ENCODE peak calls at places on chromosomes 13 and 19, in eight cellular contexts. One of them, this sample, is unnamed.

GRCh38 chr13:35474551-35474950 is 1.9 kb downstream of the MAB21L1 start:
- DNase-seq in stimulated activated CD4-positive, alpha-beta T cell treated with anti-CD3 and anti-CD28 coated beads, Interleukin-1b, Interleukin-23, amount 100 ng/mL, for 24 hours: no peak
- DNase-seq in germinal center: no peak
- DNase-seq in iris pigment epithelial cell: no peak
- DNase-seq in osteoblast: peak; percentile 81
- DNase-seq in psoas muscle: no peak
- DNase-seq in hippocampal formation: no peak
- DNase-seq in stimulated activated CD8-positive, alpha-beta memory T cell treated with anti-CD3 and anti-CD28 coated beads, Interleukin-4, amount 100 ng/mL, for 24 hours: no peak
- DNase-seq in this sample: no peak

GRCh38 chr19:41934849-41935374 is 6.7 kb upstream of the ERFL start:
- DNase-seq in stimulated activated CD4-positive, alpha-beta T cell treated with anti-CD3 and anti-CD28 coated beads, Interleukin-1b, Interleukin-23, amount 100 ng/mL, for 24 hours: peak; percentile 68
- DNase-seq in germinal center: peak; percentile 79
- DNase-seq in iris pigment epithelial cell: peak; percentile 42
- DNase-seq in osteoblast: peak; percentile 98
- DNase-seq in psoas muscle: peak; percentile 75
- DNase-seq in hippocampal formation: peak; percentile 3
- DNase-seq in stimulated activated CD8-positive, alpha-beta memory T cell treated with anti-CD3 and anti-CD28 coated beads, Interleukin-4, amount 100 ng/mL, for 24 hours: peak; percentile 62
- DNase-seq in this sample: peak; percentile 58

GRCh38 chr19:45470147-45471081 is 2.6 kb downstream of the FOSB start:
- DNase-seq in stimulated activated CD4-positive, alpha-beta T cell treated with anti-CD3 and anti-CD28 coated beads, Interleukin-1b, Interleukin-23, amount 100 ng/mL, for 24 hours: no peak
- DNase-seq in germinal center: peak; percentile 39
- DNase-seq in iris pigment epithelial cell: peak; percentile 50
- DNase-seq in osteoblast: peak; percentile 93
- DNase-seq in psoas muscle: peak; percentile 63
- DNase-seq in hippocampal formation: no peak
- DNase-seq in stimulated activated CD8-positive, alpha-beta memory T cell treated with anti-CD3 and anti-CD28 coated beads, Interleukin-4, amount 100 ng/mL, for 24 hours: no peak
- DNase-seq in this sample: peak; percentile 72

GRCh38 chr13:29730253-29730652 is 120.2 kb downstream of the UBL3 start:
- DNase-seq in stimulated activated CD4-positive, alpha-beta T cell treated with anti-CD3 and anti-CD28 coated beads, Interleukin-1b, Interleukin-23, amount 100 ng/mL, for 24 hours: no peak
- DNase-seq in germinal center: no peak
- DNase-seq in iris pigment epithelial cell: no peak
- DNase-seq in osteoblast: no peak
- DNase-seq in psoas muscle: no peak
- DNase-seq in hippocampal formation: no peak
- DNase-seq in stimulated activated CD8-positive, alpha-beta memory T cell treated with anti-CD3 and anti-CD28 coated beads, Interleukin-4, amount 100 ng/mL, for 24 hours: no peak
- DNase-seq in this sample: no peak

GRCh38 chr19:15091918-15092753 is 10.1 kb downstream of the OR1I1 start:
- DNase-seq in stimulated activated CD4-positive, alpha-beta T cell treated with anti-CD3 and anti-CD28 coated beads, Interleukin-1b, Interleukin-23, amount 100 ng/mL, for 24 hours: peak; percentile 36
- DNase-seq in germinal center: no peak
- DNase-seq in iris pigment epithelial cell: peak; percentile 45
- DNase-seq in osteoblast: peak; percentile 69
- DNase-seq in psoas muscle: no peak
- DNase-seq in hippocampal formation: peak; percentile 3
- DNase-seq in stimulated activated CD8-positive, alpha-beta memory T cell treated with anti-CD3 and anti-CD28 coated beads, Interleukin-4, amount 100 ng/mL, for 24 hours: no peak
- DNase-seq in this sample: peak; percentile 84

GRCh38 chr13:96996097-96996496 is 1.8 kb upstream of the OXGR1 start:
- DNase-seq in stimulated activated CD4-positive, alpha-beta T cell treated with anti-CD3 and anti-CD28 coated beads, Interleukin-1b, Interleukin-23, amount 100 ng/mL, for 24 hours: no peak
- DNase-seq in germinal center: no peak
- DNase-seq in iris pigment epithelial cell: no peak
- DNase-seq in osteoblast: no peak
- DNase-seq in psoas muscle: no peak
- DNase-seq in hippocampal formation: no peak
- DNase-seq in stimulated activated CD8-positive, alpha-beta memory T cell treated with anti-CD3 and anti-CD28 coated beads, Interleukin-4, amount 100 ng/mL, for 24 hours: no peak
- DNase-seq in this sample: no peak

GRCh38 chr13:49791214-49791752 is 1.2 kb downstream of the KPNA3 start:
- DNase-seq in stimulated activated CD4-positive, alpha-beta T cell treated with anti-CD3 and anti-CD28 coated beads, Interleukin-1b, Interleukin-23, amount 100 ng/mL, for 24 hours: no peak
- DNase-seq in germinal center: peak; percentile 12
- DNase-seq in iris pigment epithelial cell: peak; percentile 43
- DNase-seq in osteoblast: no peak
- DNase-seq in psoas muscle: no peak
- DNase-seq in hippocampal formation: peak; percentile 33
- DNase-seq in stimulated activated CD8-positive, alpha-beta memory T cell treated with anti-CD3 and anti-CD28 coated beads, Interleukin-4, amount 100 ng/mL, for 24 hours: no peak
- DNase-seq in this sample: peak; percentile 41

GRCh38 chr19:51448011-51448744 is 10.1 kb downstream of the SIGLEC8 start:
- DNase-seq in stimulated activated CD4-positive, alpha-beta T cell treated with anti-CD3 and anti-CD28 coated beads, Interleukin-1b, Interleukin-23, amount 100 ng/mL, for 24 hours: no peak
- DNase-seq in germinal center: no peak
- DNase-seq in iris pigment epithelial cell: no peak
- DNase-seq in osteoblast: no peak
- DNase-seq in psoas muscle: no peak
- DNase-seq in hippocampal formation: no peak
- DNase-seq in stimulated activated CD8-positive, alpha-beta memory T cell treated with anti-CD3 and anti-CD28 coated beads, Interleukin-4, amount 100 ng/mL, for 24 hours: peak; percentile 53
- DNase-seq in this sample: no peak

GRCh38 chr19:47716270-47716937 is 3.2 kb downstream of the EHD2 start:
- DNase-seq in stimulated activated CD4-positive, alpha-beta T cell treated with anti-CD3 and anti-CD28 coated beads, Interleukin-1b, Interleukin-23, amount 100 ng/mL, for 24 hours: no peak
- DNase-seq in germinal center: no peak
- DNase-seq in iris pigment epithelial cell: no peak
- DNase-seq in osteoblast: no peak
- DNase-seq in psoas muscle: no peak
- DNase-seq in hippocampal formation: no peak
- DNase-seq in stimulated activated CD8-positive, alpha-beta memory T cell treated with anti-CD3 and anti-CD28 coated beads, Interleukin-4, amount 100 ng/mL, for 24 hours: no peak
- DNase-seq in this sample: no peak

GRCh38 chr19:57466489-57466888 is 9.5 kb upstream of the VN1R1 start:
- DNase-seq in stimulated activated CD4-positive, alpha-beta T cell treated with anti-CD3 and anti-CD28 coated beads, Interleukin-1b, Interleukin-23, amount 100 ng/mL, for 24 hours: no peak
- DNase-seq in germinal center: no peak
- DNase-seq in iris pigment epithelial cell: no peak
- DNase-seq in osteoblast: no peak
- DNase-seq in psoas muscle: peak; percentile 65
- DNase-seq in hippocampal formation: no peak
- DNase-seq in stimulated activated CD8-positive, alpha-beta memory T cell treated with anti-CD3 and anti-CD28 coated beads, Interleukin-4, amount 100 ng/mL, for 24 hours: no peak
- DNase-seq in this sample: no peak

GRCh38 chr19:29308977-29309520 is 96.1 kb upstream of the UQCRFS1 start:
- DNase-seq in stimulated activated CD4-positive, alpha-beta T cell treated with anti-CD3 and anti-CD28 coated beads, Interleukin-1b, Interleukin-23, amount 100 ng/mL, for 24 hours: no peak
- DNase-seq in germinal center: no peak
- DNase-seq in iris pigment epithelial cell: no peak
- DNase-seq in osteoblast: no peak
- DNase-seq in psoas muscle: no peak
- DNase-seq in hippocampal formation: no peak
- DNase-seq in stimulated activated CD8-positive, alpha-beta memory T cell treated with anti-CD3 and anti-CD28 coated beads, Interleukin-4, amount 100 ng/mL, for 24 hours: no peak
- DNase-seq in this sample: no peak

GRCh38 chr19:38429055-38429810 is 3.2 kb upstream of the RASGRP4 start:
- DNase-seq in stimulated activated CD4-positive, alpha-beta T cell treated with anti-CD3 and anti-CD28 coated beads, Interleukin-1b, Interleukin-23, amount 100 ng/mL, for 24 hours: no peak
- DNase-seq in germinal center: no peak
- DNase-seq in iris pigment epithelial cell: no peak
- DNase-seq in osteoblast: peak; percentile 48
- DNase-seq in psoas muscle: no peak
- DNase-seq in hippocampal formation: no peak
- DNase-seq in stimulated activated CD8-positive, alpha-beta memory T cell treated with anti-CD3 and anti-CD28 coated beads, Interleukin-4, amount 100 ng/mL, for 24 hours: no peak
- DNase-seq in this sample: no peak

GRCh38 chr19:49858591-49858985 is 7.6 kb downstream of the PTOV1 start:
- DNase-seq in stimulated activated CD4-positive, alpha-beta T cell treated with anti-CD3 and anti-CD28 coated beads, Interleukin-1b, Interleukin-23, amount 100 ng/mL, for 24 hours: no peak
- DNase-seq in germinal center: no peak
- DNase-seq in iris pigment epithelial cell: no peak
- DNase-seq in osteoblast: peak; percentile 94
- DNase-seq in psoas muscle: peak; percentile 57
- DNase-seq in hippocampal formation: no peak
- DNase-seq in stimulated activated CD8-positive, alpha-beta memory T cell treated with anti-CD3 and anti-CD28 coated beads, Interleukin-4, amount 100 ng/mL, for 24 hours: no peak
- DNase-seq in this sample: no peak

GRCh38 chr19:40799558-40800338 is 757 bp downstream of the EGLN2 start:
- DNase-seq in stimulated activated CD4-positive, alpha-beta T cell treated with anti-CD3 and anti-CD28 coated beads, Interleukin-1b, Interleukin-23, amount 100 ng/mL, for 24 hours: no peak
- DNase-seq in germinal center: no peak
- DNase-seq in iris pigment epithelial cell: no peak
- DNase-seq in osteoblast: no peak
- DNase-seq in psoas muscle: peak; percentile 76
- DNase-seq in hippocampal formation: no peak
- DNase-seq in stimulated activated CD8-positive, alpha-beta memory T cell treated with anti-CD3 and anti-CD28 coated beads, Interleukin-4, amount 100 ng/mL, for 24 hours: no peak
- DNase-seq in this sample: peak; percentile 59

GRCh38 chr13:77406644-77407440 is 79.9 kb upstream of the MYCBP2 start:
- DNase-seq in stimulated activated CD4-positive, alpha-beta T cell treated with anti-CD3 and anti-CD28 coated beads, Interleukin-1b, Interleukin-23, amount 100 ng/mL, for 24 hours: no peak
- DNase-seq in germinal center: no peak
- DNase-seq in iris pigment epithelial cell: no peak
- DNase-seq in osteoblast: no peak
- DNase-seq in psoas muscle: no peak
- DNase-seq in hippocampal formation: no peak
- DNase-seq in stimulated activated CD8-positive, alpha-beta memory T cell treated with anti-CD3 and anti-CD28 coated beads, Interleukin-4, amount 100 ng/mL, for 24 hours: no peak
- DNase-seq in this sample: no peak

GRCh38 chr13:28136916-28137315 is 1.4 kb upstream of the PAN3 start:
- DNase-seq in stimulated activated CD4-positive, alpha-beta T cell treated with anti-CD3 and anti-CD28 coated beads, Interleukin-1b, Interleukin-23, amount 100 ng/mL, for 24 hours: no peak
- DNase-seq in germinal center: peak; percentile 25
- DNase-seq in iris pigment epithelial cell: no peak
- DNase-seq in osteoblast: no peak
- DNase-seq in psoas muscle: no peak
- DNase-seq in hippocampal formation: no peak
- DNase-seq in stimulated activated CD8-positive, alpha-beta memory T cell treated with anti-CD3 and anti-CD28 coated beads, Interleukin-4, amount 100 ng/mL, for 24 hours: no peak
- DNase-seq in this sample: no peak

GRCh38 chr19:42313096-42313839 is at the start of gene TMEM145:
- DNase-seq in stimulated activated CD4-positive, alpha-beta T cell treated with anti-CD3 and anti-CD28 coated beads, Interleukin-1b, Interleukin-23, amount 100 ng/mL, for 24 hours: no peak
- DNase-seq in germinal center: peak; percentile 73
- DNase-seq in iris pigment epithelial cell: peak; percentile 54
- DNase-seq in osteoblast: peak; percentile 98
- DNase-seq in psoas muscle: peak; percentile 75
- DNase-seq in hippocampal formation: no peak
- DNase-seq in stimulated activated CD8-positive, alpha-beta memory T cell treated with anti-CD3 and anti-CD28 coated beads, Interleukin-4, amount 100 ng/mL, for 24 hours: no peak
- DNase-seq in this sample: peak; percentile 44

GRCh38 chr19:39563408-39563807 is 23.4 kb upstream of the EID2 start:
- DNase-seq in stimulated activated CD4-positive, alpha-beta T cell treated with anti-CD3 and anti-CD28 coated beads, Interleukin-1b, Interleukin-23, amount 100 ng/mL, for 24 hours: no peak
- DNase-seq in germinal center: no peak
- DNase-seq in iris pigment epithelial cell: peak; percentile 50
- DNase-seq in osteoblast: no peak
- DNase-seq in psoas muscle: no peak
- DNase-seq in hippocampal formation: no peak
- DNase-seq in stimulated activated CD8-positive, alpha-beta memory T cell treated with anti-CD3 and anti-CD28 coated beads, Interleukin-4, amount 100 ng/mL, for 24 hours: no peak
- DNase-seq in this sample: peak; percentile 85

GRCh38 chr19:41691268-41691970 is 3.3 kb upstream of the CEACAM7 start:
- DNase-seq in stimulated activated CD4-positive, alpha-beta T cell treated with anti-CD3 and anti-CD28 coated beads, Interleukin-1b, Interleukin-23, amount 100 ng/mL, for 24 hours: no peak
- DNase-seq in germinal center: peak; percentile 35
- DNase-seq in iris pigment epithelial cell: peak; percentile 7
- DNase-seq in osteoblast: no peak
- DNase-seq in psoas muscle: no peak
- DNase-seq in hippocampal formation: no peak
- DNase-seq in stimulated activated CD8-positive, alpha-beta memory T cell treated with anti-CD3 and anti-CD28 coated beads, Interleukin-4, amount 100 ng/mL, for 24 hours: no peak
- DNase-seq in this sample: peak; percentile 18

GRCh38 chr13:100478107-100478809 is 110.3 kb downstream of the GGACT start:
- DNase-seq in stimulated activated CD4-positive, alpha-beta T cell treated with anti-CD3 and anti-CD28 coated beads, Interleukin-1b, Interleukin-23, amount 100 ng/mL, for 24 hours: no peak
- DNase-seq in germinal center: no peak
- DNase-seq in iris pigment epithelial cell: no peak
- DNase-seq in osteoblast: no peak
- DNase-seq in psoas muscle: no peak
- DNase-seq in hippocampal formation: no peak
- DNase-seq in stimulated activated CD8-positive, alpha-beta memory T cell treated with anti-CD3 and anti-CD28 coated beads, Interleukin-4, amount 100 ng/mL, for 24 hours: no peak
- DNase-seq in this sample: no peak

GRCh38 chr13:35858665-35859064 is 272.5 kb downstream of the DCLK1 start:
- DNase-seq in stimulated activated CD4-positive, alpha-beta T cell treated with anti-CD3 and anti-CD28 coated beads, Interleukin-1b, Interleukin-23, amount 100 ng/mL, for 24 hours: no peak
- DNase-seq in germinal center: no peak
- DNase-seq in iris pigment epithelial cell: peak; percentile 41
- DNase-seq in osteoblast: no peak
- DNase-seq in psoas muscle: no peak
- DNase-seq in hippocampal formation: no peak
- DNase-seq in stimulated activated CD8-positive, alpha-beta memory T cell treated with anti-CD3 and anti-CD28 coated beads, Interleukin-4, amount 100 ng/mL, for 24 hours: no peak
- DNase-seq in this sample: no peak

GRCh38 chr19:1815605-1816529 is 3.8 kb upstream of the ATP8B3 start:
- DNase-seq in stimulated activated CD4-positive, alpha-beta T cell treated with anti-CD3 and anti-CD28 coated beads, Interleukin-1b, Interleukin-23, amount 100 ng/mL, for 24 hours: no peak
- DNase-seq in germinal center: no peak
- DNase-seq in iris pigment epithelial cell: no peak
- DNase-seq in osteoblast: no peak
- DNase-seq in psoas muscle: no peak
- DNase-seq in hippocampal formation: no peak
- DNase-seq in stimulated activated CD8-positive, alpha-beta memory T cell treated with anti-CD3 and anti-CD28 coated beads, Interleukin-4, amount 100 ng/mL, for 24 hours: no peak
- DNase-seq in this sample: no peak

GRCh38 chr19:29851769-29852521 is 40.2 kb downstream of the CCNE1 start:
- DNase-seq in stimulated activated CD4-positive, alpha-beta T cell treated with anti-CD3 and anti-CD28 coated beads, Interleukin-1b, Interleukin-23, amount 100 ng/mL, for 24 hours: no peak
- DNase-seq in germinal center: no peak
- DNase-seq in iris pigment epithelial cell: no peak
- DNase-seq in osteoblast: no peak
- DNase-seq in psoas muscle: peak; percentile 3
- DNase-seq in hippocampal formation: no peak
- DNase-seq in stimulated activated CD8-positive, alpha-beta memory T cell treated with anti-CD3 and anti-CD28 coated beads, Interleukin-4, amount 100 ng/mL, for 24 hours: no peak
- DNase-seq in this sample: no peak

GRCh38 chr13:74246398-74246975 is 112.3 kb upstream of the KLF12 start:
- DNase-seq in stimulated activated CD4-positive, alpha-beta T cell treated with anti-CD3 and anti-CD28 coated beads, Interleukin-1b, Interleukin-23, amount 100 ng/mL, for 24 hours: no peak
- DNase-seq in germinal center: no peak
- DNase-seq in iris pigment epithelial cell: peak; percentile 32
- DNase-seq in osteoblast: peak; percentile 31
- DNase-seq in psoas muscle: no peak
- DNase-seq in hippocampal formation: no peak
- DNase-seq in stimulated activated CD8-positive, alpha-beta memory T cell treated with anti-CD3 and anti-CD28 coated beads, Interleukin-4, amount 100 ng/mL, for 24 hours: no peak
- DNase-seq in this sample: peak; percentile 58

GRCh38 chr13:28537149-28537548 is 42.2 kb upstream of the FLT1 start:
- DNase-seq in stimulated activated CD4-positive, alpha-beta T cell treated with anti-CD3 and anti-CD28 coated beads, Interleukin-1b, Interleukin-23, amount 100 ng/mL, for 24 hours: no peak
- DNase-seq in germinal center: no peak
- DNase-seq in iris pigment epithelial cell: no peak
- DNase-seq in osteoblast: no peak
- DNase-seq in psoas muscle: no peak
- DNase-seq in hippocampal formation: no peak
- DNase-seq in stimulated activated CD8-positive, alpha-beta memory T cell treated with anti-CD3 and anti-CD28 coated beads, Interleukin-4, amount 100 ng/mL, for 24 hours: no peak
- DNase-seq in this sample: no peak

GRCh38 chr13:33016414-33017409 is at the start of gene KL:
- DNase-seq in stimulated activated CD4-positive, alpha-beta T cell treated with anti-CD3 and anti-CD28 coated beads, Interleukin-1b, Interleukin-23, amount 100 ng/mL, for 24 hours: no peak
- DNase-seq in germinal center: peak; percentile 17
- DNase-seq in iris pigment epithelial cell: no peak
- DNase-seq in osteoblast: peak; percentile 88
- DNase-seq in psoas muscle: peak; percentile 67
- DNase-seq in hippocampal formation: no peak
- DNase-seq in stimulated activated CD8-positive, alpha-beta memory T cell treated with anti-CD3 and anti-CD28 coated beads, Interleukin-4, amount 100 ng/mL, for 24 hours: no peak
- DNase-seq in this sample: no peak

GRCh38 chr13:38543561-38543960 is 143.3 kb upstream of the FREM2 start:
- DNase-seq in stimulated activated CD4-positive, alpha-beta T cell treated with anti-CD3 and anti-CD28 coated beads, Interleukin-1b, Interleukin-23, amount 100 ng/mL, for 24 hours: no peak
- DNase-seq in germinal center: no peak
- DNase-seq in iris pigment epithelial cell: peak; percentile 46
- DNase-seq in osteoblast: no peak
- DNase-seq in psoas muscle: no peak
- DNase-seq in hippocampal formation: no peak
- DNase-seq in stimulated activated CD8-positive, alpha-beta memory T cell treated with anti-CD3 and anti-CD28 coated beads, Interleukin-4, amount 100 ng/mL, for 24 hours: no peak
- DNase-seq in this sample: no peak

GRCh38 chr13:98022210-98022609 is 68.7 kb downstream of the IPO5 start:
- DNase-seq in stimulated activated CD4-positive, alpha-beta T cell treated with anti-CD3 and anti-CD28 coated beads, Interleukin-1b, Interleukin-23, amount 100 ng/mL, for 24 hours: no peak
- DNase-seq in germinal center: no peak
- DNase-seq in iris pigment epithelial cell: peak; percentile 85
- DNase-seq in osteoblast: peak; percentile 50
- DNase-seq in psoas muscle: no peak
- DNase-seq in hippocampal formation: peak; percentile 61
- DNase-seq in stimulated activated CD8-positive, alpha-beta memory T cell treated with anti-CD3 and anti-CD28 coated beads, Interleukin-4, amount 100 ng/mL, for 24 hours: no peak
- DNase-seq in this sample: peak; percentile 83

GRCh38 chr13:83378901-83379300 is 503.4 kb downstream of the SLITRK1 start:
- DNase-seq in stimulated activated CD4-positive, alpha-beta T cell treated with anti-CD3 and anti-CD28 coated beads, Interleukin-1b, Interleukin-23, amount 100 ng/mL, for 24 hours: no peak
- DNase-seq in germinal center: no peak
- DNase-seq in iris pigment epithelial cell: peak; percentile 69
- DNase-seq in osteoblast: peak; percentile 52
- DNase-seq in psoas muscle: no peak
- DNase-seq in hippocampal formation: no peak
- DNase-seq in stimulated activated CD8-positive, alpha-beta memory T cell treated with anti-CD3 and anti-CD28 coated beads, Interleukin-4, amount 100 ng/mL, for 24 hours: no peak
- DNase-seq in this sample: no peak

GRCh38 chr13:40074338-40074737 is 418.9 kb downstream of the COG6 start:
- DNase-seq in stimulated activated CD4-positive, alpha-beta T cell treated with anti-CD3 and anti-CD28 coated beads, Interleukin-1b, Interleukin-23, amount 100 ng/mL, for 24 hours: no peak
- DNase-seq in germinal center: no peak
- DNase-seq in iris pigment epithelial cell: peak; percentile 32
- DNase-seq in osteoblast: no peak
- DNase-seq in psoas muscle: no peak
- DNase-seq in hippocampal formation: no peak
- DNase-seq in stimulated activated CD8-positive, alpha-beta memory T cell treated with anti-CD3 and anti-CD28 coated beads, Interleukin-4, amount 100 ng/mL, for 24 hours: no peak
- DNase-seq in this sample: peak; percentile 70